ENCODE peak calls at places on chromosomes 13 and 19, in five cellular contexts. One of them, this sample, is unnamed.

GRCh38 chr13:20350819-20351218 is 118.7 kb upstream of the GJB6 start:
- DNase-seq in psoas muscle: no peak
- DNase-seq in tibial artery: no peak
- DNase-seq in fibroblast of lung: peak; percentile 29
- DNase-seq in CD8-positive, alpha-beta memory T cell: no peak
- DNase-seq in this sample: no peak

GRCh38 chr19:5696196-5697021 is 6.3 kb downstream of the RPL36 start:
- DNase-seq in psoas muscle: no peak
- DNase-seq in tibial artery: no peak
- DNase-seq in fibroblast of lung: no peak
- DNase-seq in CD8-positive, alpha-beta memory T cell: no peak
- DNase-seq in this sample: no peak

GRCh38 chr13:39401756-39402155 is 201.2 kb downstream of the LHFPL6 start:
- DNase-seq in psoas muscle: no peak
- DNase-seq in tibial artery: no peak
- DNase-seq in fibroblast of lung: no peak
- DNase-seq in CD8-positive, alpha-beta memory T cell: no peak
- DNase-seq in this sample: no peak

GRCh38 chr19:38734176-38734425 is 10.2 kb downstream of the CAPN12 start:
- DNase-seq in psoas muscle: no peak
- DNase-seq in tibial artery: peak; percentile 67
- DNase-seq in fibroblast of lung: no peak
- DNase-seq in CD8-positive, alpha-beta memory T cell: no peak
- DNase-seq in this sample: no peak

GRCh38 chr13:65456150-65456912 is 1773.8 kb downstream of the PCDH9 start:
- DNase-seq in psoas muscle: no peak
- DNase-seq in tibial artery: no peak
- DNase-seq in fibroblast of lung: no peak
- DNase-seq in CD8-positive, alpha-beta memory T cell: no peak
- DNase-seq in this sample: no peak

GRCh38 chr13:44411841-44412240 is 38.2 kb downstream of the SERP2 start:
- DNase-seq in psoas muscle: no peak
- DNase-seq in tibial artery: no peak
- DNase-seq in fibroblast of lung: no peak
- DNase-seq in CD8-positive, alpha-beta memory T cell: no peak
- DNase-seq in this sample: no peak

GRCh38 chr13:33207616-33207964 is 78.0 kb downstream of the STARD13 start:
- DNase-seq in psoas muscle: no peak
- DNase-seq in tibial artery: no peak
- DNase-seq in fibroblast of lung: peak; percentile 79
- DNase-seq in CD8-positive, alpha-beta memory T cell: no peak
- DNase-seq in this sample: no peak

GRCh38 chr19:6532244-6532999 is 1.6 kb downstream of the TNFSF9 start:
- DNase-seq in psoas muscle: no peak
- DNase-seq in tibial artery: no peak
- DNase-seq in fibroblast of lung: no peak
- DNase-seq in CD8-positive, alpha-beta memory T cell: no peak
- DNase-seq in this sample: no peak

GRCh38 chr13:28819046-28819747 is 942 bp upstream of the MTUS2 start:
- DNase-seq in psoas muscle: no peak
- DNase-seq in tibial artery: no peak
- DNase-seq in fibroblast of lung: peak; percentile 7
- DNase-seq in CD8-positive, alpha-beta memory T cell: no peak
- DNase-seq in this sample: no peak

DNA sequence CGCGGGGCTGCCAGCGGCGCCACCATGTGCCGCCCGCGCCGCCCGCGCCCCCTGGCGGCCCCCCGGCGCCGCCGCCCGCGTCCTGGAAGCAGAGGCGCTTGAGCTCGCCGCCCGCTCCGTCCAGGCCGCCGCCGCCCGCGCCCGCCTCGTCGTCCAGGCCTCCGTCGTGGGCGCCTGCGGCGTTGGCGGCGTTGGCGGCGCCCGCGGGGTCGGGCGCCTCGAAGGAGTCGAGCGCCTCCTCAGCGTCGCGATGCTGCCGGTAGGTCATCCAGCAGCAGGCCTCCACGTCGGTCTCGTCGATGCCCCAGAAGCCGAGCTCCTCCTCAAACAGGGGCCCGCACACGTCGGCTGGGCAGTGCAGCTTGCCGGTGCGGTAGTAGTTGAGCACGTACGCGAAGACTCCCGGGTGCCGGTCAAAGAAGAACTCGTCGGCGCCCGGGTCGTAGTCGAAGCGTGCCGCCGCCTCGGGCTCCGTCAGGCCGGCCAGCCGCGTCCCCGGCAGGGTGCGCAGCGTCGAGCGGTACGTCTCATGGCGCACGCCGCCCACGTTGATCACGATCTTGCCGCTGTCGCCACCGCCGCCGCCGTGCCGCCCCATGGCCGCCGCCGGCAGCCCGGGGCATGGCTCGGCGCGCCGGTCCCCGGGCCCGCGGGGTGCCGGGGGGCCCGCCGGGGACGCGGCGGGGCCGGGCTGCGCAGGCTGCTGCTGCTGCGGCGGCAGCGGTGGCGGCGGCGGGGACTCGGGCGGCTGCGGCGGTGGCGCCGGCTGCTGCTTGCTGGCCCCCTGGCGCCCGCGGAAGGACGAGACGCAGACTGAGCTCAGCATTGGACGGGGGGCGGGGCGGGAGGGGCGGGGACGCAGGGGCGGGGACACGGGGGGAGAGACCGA is 676 bp downstream of the KCNC3 start:
- DNase-seq in psoas muscle: no peak
- DNase-seq in tibial artery: no peak
- DNase-seq in fibroblast of lung: no peak
- DNase-seq in CD8-positive, alpha-beta memory T cell: no peak
- DNase-seq in this sample: no peak
- H3K27me3 ChIP-seq in psoas muscle: no peaks in the 10 kb centered on the region
- H3K27me3 ChIP-seq in tibial artery: peaks cover 75% of the 10 kb centered on the region
- H3K27me3 ChIP-seq in fibroblast of lung: peaks cover 17% of the 10 kb centered on the region
- H3K27me3 ChIP-seq in CD8-positive, alpha-beta memory T cell: peaks cover 52% of the 10 kb centered on the region
- H3K27me3 ChIP-seq in this sample: peaks cover 23% of the 10 kb centered on the region

GRCh38 chr19:57748029-57748428 is 1.4 kb downstream of the ZNF776 start:
- DNase-seq in psoas muscle: no peak
- DNase-seq in tibial artery: no peak
- DNase-seq in fibroblast of lung: no peak
- DNase-seq in CD8-positive, alpha-beta memory T cell: no peak
- DNase-seq in this sample: no peak
- H3K4me3 ChIP-seq in psoas muscle: peak overlapping the region; percentile 100
- H3K4me3 ChIP-seq in tibial artery: no peak overlapping the region
- H3K4me3 ChIP-seq in fibroblast of lung: peak overlapping the region; percentile 21
- H3K4me3 ChIP-seq in CD8-positive, alpha-beta memory T cell: peak overlapping the region; percentile 99
- H3K4me3 ChIP-seq in this sample: peak overlapping the region; percentile 97

GRCh38 chr19:373391-374182 is 29.0 kb upstream of the MIER2 start:
- DNase-seq in psoas muscle: no peak
- DNase-seq in tibial artery: no peak
- DNase-seq in fibroblast of lung: no peak
- DNase-seq in CD8-positive, alpha-beta memory T cell: no peak
- DNase-seq in this sample: no peak
- H3K27me3 ChIP-seq in psoas muscle: no peaks in the 10 kb centered on the region
- H3K27me3 ChIP-seq in tibial artery: peaks cover 42% of the 10 kb centered on the region
- H3K27me3 ChIP-seq in fibroblast of lung: peaks cover 29% of the 10 kb centered on the region
- H3K27me3 ChIP-seq in CD8-positive, alpha-beta memory T cell: peaks cover 3% of the 10 kb centered on the region
- H3K27me3 ChIP-seq in this sample: peaks cover 31% of the 10 kb centered on the region

GRCh38 chr19:17236414-17236716 is 9.4 kb downstream of the NR2F6 start:
- DNase-seq in psoas muscle: no peak
- DNase-seq in tibial artery: no peak
- DNase-seq in fibroblast of lung: no peak
- DNase-seq in CD8-positive, alpha-beta memory T cell: no peak
- DNase-seq in this sample: no peak
- H3K4me3 ChIP-seq in psoas muscle: no peak overlapping the region
- H3K4me3 ChIP-seq in tibial artery: peak overlapping the region; percentile 48
- H3K4me3 ChIP-seq in fibroblast of lung: no peak overlapping the region
- H3K4me3 ChIP-seq in CD8-positive, alpha-beta memory T cell: no peak overlapping the region
- H3K4me3 ChIP-seq in this sample: no peak overlapping the region

GRCh38 chr19:55459950-55460657 is 1.3 kb downstream of the ISOC2 start:
- DNase-seq in psoas muscle: no peak
- DNase-seq in tibial artery: no peak
- DNase-seq in fibroblast of lung: peak; percentile 36
- DNase-seq in CD8-positive, alpha-beta memory T cell: no peak
- DNase-seq in this sample: no peak

GRCh38 chr19:55461974-55462628 is 659 bp upstream of the ISOC2 start:
- DNase-seq in psoas muscle: no peak
- DNase-seq in tibial artery: no peak
- DNase-seq in fibroblast of lung: peak; percentile 31
- DNase-seq in CD8-positive, alpha-beta memory T cell: no peak
- DNase-seq in this sample: no peak

GRCh38 chr19:55460670-55461258 is 678 bp downstream of the ISOC2 start:
- DNase-seq in psoas muscle: peak; percentile 91
- DNase-seq in tibial artery: peak; percentile 90
- DNase-seq in fibroblast of lung: peak; percentile 81
- DNase-seq in CD8-positive, alpha-beta memory T cell: peak; percentile 16
- DNase-seq in this sample: peak; percentile 78

GRCh38 chr19:55462722-55463121 is 1.3 kb upstream of the ISOC2 start:
- DNase-seq in psoas muscle: no peak
- DNase-seq in tibial artery: no peak
- DNase-seq in fibroblast of lung: no peak
- DNase-seq in CD8-positive, alpha-beta memory T cell: no peak
- DNase-seq in this sample: no peak

DNA sequence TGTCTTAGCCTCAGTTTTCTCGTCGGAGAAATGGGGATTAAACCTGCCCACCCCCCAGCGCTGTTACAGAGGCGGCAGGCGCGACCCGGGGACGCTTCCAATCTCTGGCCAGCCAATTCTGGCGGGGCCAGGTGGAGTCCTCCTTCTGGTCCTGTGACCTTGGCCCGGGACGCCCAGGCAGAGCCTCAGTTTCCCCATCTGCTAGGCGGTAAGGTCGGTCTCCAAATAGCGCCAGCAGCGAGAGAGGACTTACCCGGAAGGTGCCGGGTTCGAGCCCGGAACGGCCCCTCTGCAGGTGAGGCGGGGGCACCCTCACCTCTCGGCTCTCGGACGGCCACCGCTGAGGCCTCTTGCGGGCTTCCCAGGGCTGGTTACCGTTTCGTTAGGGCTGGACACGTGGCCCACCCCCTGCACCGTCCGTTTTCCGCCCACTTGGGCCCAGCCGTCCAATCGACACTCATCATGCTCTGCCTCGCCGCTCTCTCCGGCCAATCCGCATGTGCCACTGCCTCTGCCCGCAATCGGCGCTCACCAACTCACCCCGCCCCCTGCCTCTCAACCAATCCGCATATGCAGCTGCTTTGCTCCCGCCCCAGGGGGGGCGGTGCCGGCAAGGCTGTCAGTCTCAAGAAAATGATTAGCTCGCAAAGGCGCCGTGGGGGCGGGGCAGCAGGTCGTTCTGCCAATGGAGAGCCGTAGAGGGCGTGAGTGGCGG is at the start of gene ISOC2:
- DNase-seq in psoas muscle: peak; percentile 100
- DNase-seq in tibial artery: peak; percentile 100
- DNase-seq in fibroblast of lung: peak; percentile 100
- DNase-seq in CD8-positive, alpha-beta memory T cell: peak; percentile 100
- DNase-seq in this sample: peak; percentile 100
- H3K27me3 ChIP-seq in psoas muscle: no peaks in the 10 kb centered on the region
- H3K27me3 ChIP-seq in tibial artery: no peaks in the 10 kb centered on the region
- H3K27me3 ChIP-seq in fibroblast of lung: no peaks in the 10 kb centered on the region
- H3K27me3 ChIP-seq in CD8-positive, alpha-beta memory T cell: no peaks in the 10 kb centered on the region
- H3K27me3 ChIP-seq in this sample: no peaks in the 10 kb centered on the region

GRCh38 chr13:79406597-79406908 is 498 bp upstream of the RBM26 start:
- DNase-seq in psoas muscle: no peak
- DNase-seq in tibial artery: no peak
- DNase-seq in fibroblast of lung: no peak
- DNase-seq in CD8-positive, alpha-beta memory T cell: no peak
- DNase-seq in this sample: no peak

GRCh38 chr13:79405501-79405830 is 589 bp downstream of the RBM26 start:
- DNase-seq in psoas muscle: no peak
- DNase-seq in tibial artery: peak; percentile 67
- DNase-seq in fibroblast of lung: no peak
- DNase-seq in CD8-positive, alpha-beta memory T cell: no peak
- DNase-seq in this sample: no peak

GRCh38 chr13:79409828-79410227 is 3.8 kb upstream of the RBM26 start:
- DNase-seq in psoas muscle: no peak
- DNase-seq in tibial artery: no peak
- DNase-seq in fibroblast of lung: no peak
- DNase-seq in CD8-positive, alpha-beta memory T cell: no peak
- DNase-seq in this sample: no peak

GRCh38 chr13:79405831-79406596 is at the start of gene RBM26:
- DNase-seq in psoas muscle: peak; percentile 97
- DNase-seq in tibial artery: peak; percentile 96
- DNase-seq in fibroblast of lung: peak; percentile 90
- DNase-seq in CD8-positive, alpha-beta memory T cell: peak; percentile 90
- DNase-seq in this sample: peak; percentile 88

DNA sequence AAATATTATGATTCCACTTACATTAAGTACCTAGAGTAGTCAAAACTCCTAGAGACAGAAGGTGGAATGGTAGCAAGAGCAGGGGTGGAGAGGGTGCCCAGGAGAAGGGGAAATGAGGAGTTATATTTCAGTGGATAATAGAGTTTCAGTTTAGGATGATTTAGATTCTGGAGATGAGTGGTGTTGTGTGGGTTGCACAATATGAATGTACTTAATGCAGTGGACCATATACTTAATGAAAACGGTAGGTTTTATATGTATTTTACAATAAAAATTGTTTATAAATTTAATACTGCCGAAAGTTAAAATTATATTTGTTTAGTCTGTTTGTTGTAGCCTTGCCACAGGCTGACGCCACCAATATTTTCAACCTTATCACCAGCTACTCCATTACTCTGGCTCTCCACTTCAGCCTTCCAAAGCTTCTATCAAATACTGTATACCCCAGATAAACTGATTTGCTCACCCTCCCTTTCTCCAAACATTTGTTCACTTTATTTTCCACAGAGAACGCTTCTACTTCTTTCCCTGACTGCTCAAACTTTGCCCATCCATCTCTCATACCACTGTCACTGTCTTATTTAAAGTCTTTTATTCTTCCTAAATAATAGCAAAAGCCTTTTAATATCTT is 1.4 kb upstream of the RBM26 start:
- DNase-seq in psoas muscle: no peak
- DNase-seq in tibial artery: no peak
- DNase-seq in fibroblast of lung: no peak
- DNase-seq in CD8-positive, alpha-beta memory T cell: no peak
- DNase-seq in this sample: no peak
- H3K4me3 ChIP-seq in psoas muscle: peak overlapping the region; percentile 72
- H3K4me3 ChIP-seq in tibial artery: no peak overlapping the region
- H3K4me3 ChIP-seq in fibroblast of lung: no peak overlapping the region
- H3K4me3 ChIP-seq in CD8-positive, alpha-beta memory T cell: no peak overlapping the region
- H3K4me3 ChIP-seq in this sample: peak overlapping the region; percentile 94

GRCh38 chr19:50559636-50560035 is 8.6 kb downstream of the LRRC4B start:
- DNase-seq in psoas muscle: no peak
- DNase-seq in tibial artery: no peak
- DNase-seq in fibroblast of lung: no peak
- DNase-seq in CD8-positive, alpha-beta memory T cell: no peak
- DNase-seq in this sample: no peak
- H3K27me3 ChIP-seq in psoas muscle: no peaks in the 10 kb centered on the region
- H3K27me3 ChIP-seq in tibial artery: peaks cover 86% of the 10 kb centered on the region
- H3K27me3 ChIP-seq in fibroblast of lung: no peaks in the 10 kb centered on the region
- H3K27me3 ChIP-seq in CD8-positive, alpha-beta memory T cell: peaks cover 12% of the 10 kb centered on the region
- H3K27me3 ChIP-seq in this sample: peaks cover 45% of the 10 kb centered on the region